ENCODE peak calls at places on chromosomes 12 and 14, in four cellular contexts. U is heart right ventricle; P is WERI-Rb-1; L is CD8-positive, alpha-beta T cell. C is an unnamed sample.

GRCh38 chr14:32559048-32559447 is 229.9 kb downstream of the AKAP6 start:
- DNase-seq in U (no peak), P (no peak), L (no peak), C (no peak)

GRCh38 chr14:47040490-47040889 is 388.9 kb upstream of the RPL10L start:
- DNase-seq in U (no peak), P (peak), L (no peak), C (peak)

GRCh38 chr14:51834218-51834617 is 26.2 kb upstream of the GNG2 start:
- DNase-seq in U (no peak), P (no peak), L (no peak), C (no peak)

GRCh38 chr12:107200394-107200793 is 107.0 kb upstream of the CRY1 start:
- DNase-seq in U (no peak), P (no peak), L (no peak), C (no peak)

GRCh38 chr12:70149665-70150064 is 93.6 kb upstream of the CNOT2 start:
- DNase-seq in U (no peak), P (no peak), L (no peak), C (no peak)

GRCh38 chr12:117844114-117844513 is 124.7 kb downstream of the KSR2 start:
- DNase-seq in U (no peak), P (no peak), L (no peak), C (no peak)

GRCh38 chr12:89707623-89707991 is 1.0 kb downstream of the ATP2B1 start:
- DNase-seq in U (peak), P (peak), L (no peak), C (peak)

GRCh38 chr14:50064993-50065392 is 51.4 kb downstream of the VCPKMT start:
- DNase-seq in U (no peak), P (no peak), L (no peak), C (no peak)

GRCh38 chr12:131057211-131057721 is 103.6 kb downstream of the ADGRD1 start:
- DNase-seq in U (peak), P (no peak), L (no peak), C (peak)

GRCh38 chr12:122991623-122992275 is 11.3 kb downstream of the ARL6IP4 start:
- DNase-seq in U (no peak), P (no peak), L (no peak), C (no peak)

GRCh38 chr12:122990961-122991622 is 10.6 kb downstream of the ARL6IP4 start:
- DNase-seq in U (no peak), P (no peak), L (no peak), C (no peak)

GRCh38 chr12:122989874-122990400 is 9.5 kb downstream of the ARL6IP4 start:
- DNase-seq in U (no peak), P (no peak), L (no peak), C (no peak)

GRCh38 chr12:122989443-122989839 is 9.0 kb downstream of the ARL6IP4 start:
- DNase-seq in U (no peak), P (no peak), L (no peak), C (no peak)

GRCh38 chr12:122990561-122990960 is 10.1 kb downstream of the ARL6IP4 start:
- DNase-seq in U (no peak), P (no peak), L (no peak), C (no peak)
- H3K27ac ChIP-seq in U (no peak), P (no peak), L (no peak), C (no peak)

GRCh38 chr14:74350211-74350943 is 2.1 kb downstream of the VRTN start:
- DNase-seq in U (no peak), P (no peak), L (no peak), C (no peak)
- H3K4me3 ChIP-seq in U (no peak), P (no peak), L (no peak), C (peak)

GRCh38 chr12:120628919-120629318 is 11.5 kb upstream of the CABP1 start:
- DNase-seq in U (peak), P (peak), L (no peak), C (peak)
- TF ChIP-seq CTCF in U (no peak), P (peak), L (no peak), C (peak)

DNA sequence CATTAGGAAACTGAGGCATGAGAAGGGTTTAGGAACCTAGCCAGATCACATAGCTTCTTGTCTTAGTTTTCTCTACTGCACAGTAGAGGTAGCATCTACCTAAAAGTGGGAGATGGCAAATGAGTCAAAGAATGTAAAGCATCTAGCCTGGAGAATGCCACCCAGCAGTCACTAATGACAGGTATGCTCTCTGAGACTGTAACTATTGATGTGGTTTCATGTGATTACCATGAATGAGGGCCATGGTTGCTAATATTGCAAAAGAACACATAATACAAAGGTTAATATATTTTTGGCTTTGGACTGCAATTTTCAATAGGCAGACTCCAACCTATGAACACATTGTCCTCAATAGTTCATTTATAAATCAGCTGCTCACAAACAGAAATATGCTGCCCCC is 389.9 kb downstream of the GRIN2B start:
- DNase-seq in U (no peak), P (no peak), L (no peak), C (no peak)
- H3K27ac ChIP-seq in U (no peak), P (no peak), L (no peak), C (no peak)

DNA sequence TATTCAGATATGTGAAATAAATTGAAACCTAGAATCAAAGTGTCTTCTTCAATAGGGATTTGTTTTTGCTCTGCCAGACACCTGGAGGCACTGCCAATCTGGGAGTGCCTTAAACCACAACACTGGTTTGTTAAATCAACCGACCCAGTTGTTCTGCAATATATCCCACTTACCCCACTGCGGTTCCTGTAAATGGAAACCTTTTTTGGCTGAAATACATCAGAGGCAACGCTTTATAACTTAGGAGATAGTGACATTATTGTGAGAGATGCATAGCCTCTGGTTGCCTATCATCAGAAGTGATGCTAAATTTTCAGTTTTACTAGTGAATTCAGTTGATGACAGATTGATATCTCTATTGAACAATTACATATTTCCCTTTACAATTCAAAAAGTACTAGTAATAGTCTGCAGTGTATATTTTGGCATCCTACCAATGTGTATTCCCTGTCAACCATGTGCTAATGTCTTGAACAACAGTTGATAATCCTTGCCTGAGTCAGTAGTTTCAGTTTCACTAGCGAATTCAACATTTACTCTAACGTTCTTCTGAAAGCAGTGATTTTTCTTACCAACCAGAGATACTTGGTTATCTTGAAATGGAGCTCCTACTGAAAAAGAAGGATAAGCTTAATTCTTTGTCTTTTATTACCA is 30.5 kb downstream of the PPP2R5C start:
- DNase-seq in U (no peak), P (no peak), L (no peak), C (no peak)
- H3K4me3 ChIP-seq in U (peak), P (no peak), L (peak), C (no peak)

GRCh38 chr12:219891-220352 is 6.0 kb upstream of the SLC6A12 start:
- DNase-seq in U (peak), P (peak), L (no peak), C (peak)
- TF ChIP-seq CTCF in U (peak), P (peak), L (peak), C (peak)

DNA sequence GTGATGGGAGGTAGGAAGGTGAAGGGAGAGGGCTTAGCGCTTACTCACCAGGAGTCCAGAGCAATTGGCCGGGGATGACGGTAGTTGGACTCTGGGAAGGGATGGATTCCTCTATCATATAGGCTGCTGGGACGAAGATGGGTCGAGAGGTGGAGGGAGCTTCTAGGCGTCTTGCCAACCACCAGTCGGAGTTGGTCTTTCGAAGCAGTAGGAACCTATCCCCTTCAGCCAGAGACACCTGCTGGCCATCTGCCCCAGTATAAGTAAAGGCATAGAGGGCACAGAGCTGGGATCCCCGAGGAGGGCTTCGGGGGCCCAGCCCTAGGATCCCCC is 657 bp downstream of the ARHGAP9 start:
- DNase-seq in U (no peak), P (no peak), L (no peak), C (no peak)
- H3K27ac ChIP-seq in U (no peak), P (no peak), L (peak), C (no peak)

GRCh38 chr12:9648701-9649531 is 20.6 kb upstream of the CLEC2D start:
- DNase-seq in U (no peak), P (no peak), L (no peak), C (no peak)

GRCh38 chr12:9647825-9648700 is 21.4 kb upstream of the CLEC2D start:
- DNase-seq in U (peak), P (peak), L (peak), C (peak)

GRCh38 chr12:9642606-9643270 is 26.8 kb upstream of the CLEC2D start:
- DNase-seq in U (no peak), P (no peak), L (no peak), C (no peak)

GRCh38 chr12:9649532-9649940 is 20.0 kb upstream of the CLEC2D start:
- DNase-seq in U (no peak), P (no peak), L (no peak), C (peak)

DNA sequence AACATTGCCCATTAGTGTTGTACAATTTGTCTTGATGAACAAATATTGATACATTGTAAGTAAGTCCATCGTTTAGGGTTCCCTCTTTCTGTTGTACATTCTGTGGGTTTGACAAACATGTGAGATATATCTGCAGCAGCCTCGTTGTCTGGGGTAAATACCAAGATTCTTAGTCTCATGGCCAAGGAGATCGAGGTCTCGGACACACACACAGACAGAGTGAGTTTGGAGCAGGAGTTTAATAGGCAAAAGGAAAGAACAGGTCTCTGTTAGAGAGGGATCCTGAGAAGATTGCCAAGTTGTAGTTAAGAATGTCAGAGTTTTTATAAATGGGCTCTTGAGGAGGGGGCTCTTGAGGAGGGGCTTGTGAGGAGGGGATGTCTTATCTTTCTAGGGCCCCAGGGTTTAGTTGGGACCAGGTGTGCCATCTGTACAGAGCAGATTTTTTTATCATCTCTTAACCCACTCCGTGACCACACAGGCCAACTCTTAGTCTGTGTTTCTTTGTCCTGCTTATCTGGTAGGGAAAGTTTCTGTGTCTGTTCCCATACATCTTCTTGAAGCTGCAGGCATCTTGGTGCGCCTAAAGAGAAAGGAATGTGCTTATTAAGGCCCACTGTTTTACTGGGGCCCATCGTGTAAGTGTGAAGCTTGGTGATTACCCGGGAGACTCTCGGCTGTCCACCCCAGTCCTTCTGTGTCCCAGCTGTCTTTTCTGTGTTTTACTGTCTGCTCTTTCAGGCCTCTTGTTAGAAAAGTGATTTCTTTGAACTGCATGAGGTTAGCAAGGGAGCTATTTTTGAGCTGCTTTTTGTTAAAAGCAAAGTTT is 22.5 kb upstream of the CLEC2D start:
- DNase-seq in U (no peak), P (no peak), L (no peak), C (peak)
- H3K4me3 ChIP-seq in U (peak), P (peak), L (peak), C (peak)

DNA sequence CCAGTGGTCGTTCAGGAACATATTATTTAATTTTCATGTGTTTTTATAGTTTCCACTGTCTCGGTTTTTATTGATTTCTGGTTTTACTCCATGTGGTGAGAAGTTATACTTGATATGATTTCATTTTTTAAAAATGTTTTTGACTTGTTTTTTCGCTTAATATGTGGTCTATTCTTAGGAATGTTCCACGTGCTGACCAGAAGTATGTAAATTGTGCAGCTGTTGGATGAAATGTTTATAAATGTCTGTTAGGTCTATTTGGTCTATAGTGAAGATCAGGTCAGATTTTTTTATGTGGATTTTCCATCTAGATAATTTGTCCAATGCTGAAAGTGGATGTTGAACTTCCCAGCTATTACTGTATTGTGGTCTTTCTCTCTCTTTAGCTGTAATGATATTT is 433.8 kb upstream of the MIS18BP1 start:
- DNase-seq in U (no peak), P (no peak), L (no peak), C (no peak)
- TF ChIP-seq CTCF in U (no peak), P (no peak), L (no peak), C (no peak)

C was measured in endodermal cell.